ENCODE peak calls at places on chromosomes 12 and 14, in four cellular contexts. N is nephron progenitor cell, X is A549, A is AG10803. E is an unnamed sample.

GRCh38 chr12:121505513-121505912 is 75.3 kb downstream of the KDM2B start:
- DNase-seq in N (no peak), X (no peak), A (peak; percentile 59), E (no peak)

GRCh38 chr12:20128926-20129325 is 239.4 kb upstream of the PDE3A start:
- DNase-seq in N (no peak), X (no peak), A (no peak), E (no peak)

GRCh38 chr12:108896331-108896730 is 16.4 kb downstream of the DAO start:
- DNase-seq in N (no peak), X (no peak), A (no peak), E (no peak)

GRCh38 chr14:50085570-50086315 is 30.6 kb downstream of the VCPKMT start:
- DNase-seq in N (no peak), X (no peak), A (peak; percentile 67), E (no peak)

GRCh38 chr12:128387811-128388422 is 120.9 kb downstream of the TMEM132C start:
- DNase-seq in N (peak; percentile 80), X (peak; percentile 44), A (no peak), E (no peak)

GRCh38 chr12:92136883-92137582 is 8.6 kb downstream of the BTG1 start:
- DNase-seq in N (no peak), X (peak; percentile 69), A (peak; percentile 86), E (no peak)

GRCh38 chr14:104591506-104592291 is 12.1 kb downstream of the C14orf180 start:
- DNase-seq in N (no peak), X (no peak), A (no peak), E (no peak)

GRCh38 chr12:120775862-120776552 is 50.4 kb downstream of the ACADS start:
- DNase-seq in N (no peak), X (no peak), A (no peak), E (no peak)

GRCh38 chr12:56839489-56840442 is 76.6 kb downstream of the HSD17B6 start:
- DNase-seq in N (peak; percentile 40), X (peak; percentile 65), A (peak; percentile 31), E (no peak)

GRCh38 chr12:52423661-52424503 is 10.3 kb downstream of the KRT75 start:
- DNase-seq in N (no peak), X (no peak), A (no peak), E (no peak)

GRCh38 chr12:14768823-14769405 is 34.4 kb downstream of the WBP11 start:
- DNase-seq in N (no peak), X (peak; percentile 33), A (peak; percentile 22), E (no peak)

GRCh38 chr12:34363050-34363673 is 340.9 kb downstream of the ALG10 start:
- DNase-seq in N (no peak), X (peak; percentile 55), A (no peak), E (no peak)

GRCh38 chr14:73785336-73785833 is 66.2 kb upstream of the PTGR2 start:
- DNase-seq in N (peak; percentile 50), X (peak; percentile 66), A (peak; percentile 79), E (no peak)

GRCh38 chr12:115879354-115879753 is 398.1 kb downstream of the MED13L start:
- DNase-seq in N (no peak), X (no peak), A (no peak), E (no peak)

GRCh38 chr14:32702571-32702970 is 236.1 kb upstream of the NPAS3 start:
- DNase-seq in N (peak; percentile 27), X (no peak), A (peak; percentile 40), E (no peak)

GRCh38 chr12:51714666-51715065 is 123.6 kb downstream of the SCN8A start:
- DNase-seq in N (no peak), X (no peak), A (peak; percentile 73), E (no peak)

GRCh38 chr14:21087294-21088091 is 11.0 kb downstream of the ZNF219 start:
- DNase-seq in N (no peak), X (peak; percentile 61), A (peak; percentile 94), E (no peak)

GRCh38 chr12:15563683-15564082 is 225.5 kb downstream of the EPS8 start:
- DNase-seq in N (no peak), X (no peak), A (peak; percentile 57), E (no peak)